ENCODE peak calls at places on chromosomes 2 and 18, in four cellular contexts. One of them, this sample, is unnamed.
A peak's percentile ranks its signal among the peaks of the same experiment; 100 is the strongest.

GRCh38 chr2:223215136-223215535 is 163.1 kb downstream of the KCNE4 start:
- DNase-seq in NCI-H345: no peak
- DNase-seq in NCI-H774: no peak
- DNase-seq in activated naive CD8-positive, alpha-beta T cell treated with anti-CD3 and anti-CD28 coated beads, Interleukin-2, amount 50 U/mL, for 24 hours: no peak
- DNase-seq in this sample: no peak

GRCh38 chr2:10914272-10914693 is 2.5 kb downstream of the KCNF1 start:
- DNase-seq in activated naive CD8-positive, alpha-beta T cell treated with anti-CD3 and anti-CD28 coated beads, Interleukin-2, amount 50 U/mL, for 24 hours: no peak
- DNase-seq in NCI-H774: no peak
- DNase-seq in NCI-H345: no peak
- DNase-seq in this sample: no peak

GRCh38 chr2:55992465-55992864 is 68.9 kb upstream of the EFEMP1 start:
- DNase-seq in activated naive CD8-positive, alpha-beta T cell treated with anti-CD3 and anti-CD28 coated beads, Interleukin-2, amount 50 U/mL, for 24 hours: no peak
- DNase-seq in NCI-H345: no peak
- DNase-seq in NCI-H774: no peak
- DNase-seq in this sample: no peak

GRCh38 chr18:62839874-62840713 is 124.8 kb downstream of the PHLPP1 start:
- DNase-seq in NCI-H345: no peak
- DNase-seq in NCI-H774: no peak
- DNase-seq in activated naive CD8-positive, alpha-beta T cell treated with anti-CD3 and anti-CD28 coated beads, Interleukin-2, amount 50 U/mL, for 24 hours: no peak
- DNase-seq in this sample: no peak

GRCh38 chr18:77115461-77115907 is 17.1 kb downstream of the MBP start:
- DNase-seq in activated naive CD8-positive, alpha-beta T cell treated with anti-CD3 and anti-CD28 coated beads, Interleukin-2, amount 50 U/mL, for 24 hours: no peak
- DNase-seq in NCI-H774: no peak
- DNase-seq in NCI-H345: no peak
- DNase-seq in this sample: no peak

GRCh38 chr18:63264871-63265270 is 54.7 kb downstream of the BCL2 start:
- DNase-seq in NCI-H345: peak; percentile 92
- DNase-seq in activated naive CD8-positive, alpha-beta T cell treated with anti-CD3 and anti-CD28 coated beads, Interleukin-2, amount 50 U/mL, for 24 hours: no peak
- DNase-seq in NCI-H774: peak; percentile 59
- DNase-seq in this sample: no peak

GRCh38 chr2:170842785-170843184 is 26.1 kb downstream of the GAD1 start:
- DNase-seq in NCI-H345: no peak
- DNase-seq in NCI-H774: no peak
- DNase-seq in activated naive CD8-positive, alpha-beta T cell treated with anti-CD3 and anti-CD28 coated beads, Interleukin-2, amount 50 U/mL, for 24 hours: no peak
- DNase-seq in this sample: no peak

GRCh38 chr2:160387558-160388262 is 105.9 kb downstream of the RBMS1 start:
- DNase-seq in activated naive CD8-positive, alpha-beta T cell treated with anti-CD3 and anti-CD28 coated beads, Interleukin-2, amount 50 U/mL, for 24 hours: no peak
- DNase-seq in NCI-H774: no peak
- DNase-seq in NCI-H345: no peak
- DNase-seq in this sample: peak; percentile 41

GRCh38 chr2:223469270-223470057 is 132.7 kb downstream of the SCG2 start:
- DNase-seq in activated naive CD8-positive, alpha-beta T cell treated with anti-CD3 and anti-CD28 coated beads, Interleukin-2, amount 50 U/mL, for 24 hours: no peak
- DNase-seq in NCI-H774: no peak
- DNase-seq in NCI-H345: no peak
- DNase-seq in this sample: no peak

GRCh38 chr18:36153203-36153602 is 23.5 kb downstream of the ELP2 start:
- DNase-seq in activated naive CD8-positive, alpha-beta T cell treated with anti-CD3 and anti-CD28 coated beads, Interleukin-2, amount 50 U/mL, for 24 hours: no peak
- DNase-seq in NCI-H774: no peak
- DNase-seq in NCI-H345: no peak
- DNase-seq in this sample: no peak

GRCh38 chr2:172106128-172106961 is 3.6 kb upstream of the DLX2 start:
- DNase-seq in NCI-H345: no peak
- DNase-seq in activated naive CD8-positive, alpha-beta T cell treated with anti-CD3 and anti-CD28 coated beads, Interleukin-2, amount 50 U/mL, for 24 hours: peak; percentile 53
- DNase-seq in NCI-H774: peak; percentile 31
- DNase-seq in this sample: no peak

GRCh38 chr2:85584857-85585780 is 888 bp downstream of the VAMP5 start:
- DNase-seq in NCI-H774: no peak
- DNase-seq in NCI-H345: no peak
- DNase-seq in activated naive CD8-positive, alpha-beta T cell treated with anti-CD3 and anti-CD28 coated beads, Interleukin-2, amount 50 U/mL, for 24 hours: peak; percentile 22
- DNase-seq in this sample: peak; percentile 54

GRCh38 chr2:240391111-240392051 is 44.1 kb upstream of the GPC1 start:
- DNase-seq in activated naive CD8-positive, alpha-beta T cell treated with anti-CD3 and anti-CD28 coated beads, Interleukin-2, amount 50 U/mL, for 24 hours: no peak
- DNase-seq in NCI-H774: no peak
- DNase-seq in NCI-H345: no peak
- DNase-seq in this sample: no peak

GRCh38 chr18:57792741-57793629 is 10.1 kb downstream of the ATP8B1 start:
- DNase-seq in NCI-H345: no peak
- DNase-seq in activated naive CD8-positive, alpha-beta T cell treated with anti-CD3 and anti-CD28 coated beads, Interleukin-2, amount 50 U/mL, for 24 hours: no peak
- DNase-seq in NCI-H774: peak; percentile 51
- DNase-seq in this sample: no peak

GRCh38 chr2:61178603-61179545 is 16.9 kb downstream of the C2orf74 start:
- DNase-seq in NCI-H345: no peak
- DNase-seq in NCI-H774: no peak
- DNase-seq in activated naive CD8-positive, alpha-beta T cell treated with anti-CD3 and anti-CD28 coated beads, Interleukin-2, amount 50 U/mL, for 24 hours: peak; percentile 25
- DNase-seq in this sample: no peak

GRCh38 chr2:120231974-120232635 is 8.9 kb upstream of the TMEM185B start:
- DNase-seq in NCI-H774: no peak
- DNase-seq in NCI-H345: no peak
- DNase-seq in activated naive CD8-positive, alpha-beta T cell treated with anti-CD3 and anti-CD28 coated beads, Interleukin-2, amount 50 U/mL, for 24 hours: peak; percentile 67
- DNase-seq in this sample: peak; percentile 60

GRCh38 chr18:46939998-46940571 is 22.7 kb downstream of the KATNAL2 start:
- DNase-seq in NCI-H345: no peak
- DNase-seq in activated naive CD8-positive, alpha-beta T cell treated with anti-CD3 and anti-CD28 coated beads, Interleukin-2, amount 50 U/mL, for 24 hours: no peak
- DNase-seq in NCI-H774: no peak
- DNase-seq in this sample: no peak

GRCh38 chr18:35852786-35853185 is 119.7 kb upstream of the RMP24 start:
- DNase-seq in NCI-H345: no peak
- DNase-seq in NCI-H774: no peak
- DNase-seq in activated naive CD8-positive, alpha-beta T cell treated with anti-CD3 and anti-CD28 coated beads, Interleukin-2, amount 50 U/mL, for 24 hours: no peak
- DNase-seq in this sample: no peak

GRCh38 chr2:228181098-228182019 is at the start of gene SPHKAP:
- DNase-seq in NCI-H345: peak; percentile 84
- DNase-seq in activated naive CD8-positive, alpha-beta T cell treated with anti-CD3 and anti-CD28 coated beads, Interleukin-2, amount 50 U/mL, for 24 hours: no peak
- DNase-seq in NCI-H774: no peak
- DNase-seq in this sample: no peak

GRCh38 chr18:54822872-54823845 is 5.1 kb upstream of the RAB27B start:
- DNase-seq in NCI-H345: no peak
- DNase-seq in NCI-H774: no peak
- DNase-seq in activated naive CD8-positive, alpha-beta T cell treated with anti-CD3 and anti-CD28 coated beads, Interleukin-2, amount 50 U/mL, for 24 hours: no peak
- DNase-seq in this sample: no peak

GRCh38 chr2:86480105-86480504 is 38.9 kb downstream of the KDM3A start:
- DNase-seq in NCI-H774: no peak
- DNase-seq in NCI-H345: no peak
- DNase-seq in activated naive CD8-positive, alpha-beta T cell treated with anti-CD3 and anti-CD28 coated beads, Interleukin-2, amount 50 U/mL, for 24 hours: no peak
- DNase-seq in this sample: peak; percentile 57

GRCh38 chr2:100290718-100291151 is 31.6 kb downstream of the LONRF2 start:
- DNase-seq in NCI-H774: no peak
- DNase-seq in NCI-H345: no peak
- DNase-seq in activated naive CD8-positive, alpha-beta T cell treated with anti-CD3 and anti-CD28 coated beads, Interleukin-2, amount 50 U/mL, for 24 hours: no peak
- DNase-seq in this sample: no peak

GRCh38 chr2:71667256-71668182 is 214.2 kb downstream of the DYSF start:
- DNase-seq in NCI-H774: no peak
- DNase-seq in activated naive CD8-positive, alpha-beta T cell treated with anti-CD3 and anti-CD28 coated beads, Interleukin-2, amount 50 U/mL, for 24 hours: no peak
- DNase-seq in NCI-H345: no peak
- DNase-seq in this sample: no peak

GRCh38 chr2:46350030-46350699 is 53.0 kb downstream of the EPAS1 start:
- DNase-seq in NCI-H774: no peak
- DNase-seq in NCI-H345: no peak
- DNase-seq in activated naive CD8-positive, alpha-beta T cell treated with anti-CD3 and anti-CD28 coated beads, Interleukin-2, amount 50 U/mL, for 24 hours: no peak
- DNase-seq in this sample: no peak

GRCh38 chr2:106119074-106119473 is 75.0 kb downstream of the UXS1 start:
- DNase-seq in activated naive CD8-positive, alpha-beta T cell treated with anti-CD3 and anti-CD28 coated beads, Interleukin-2, amount 50 U/mL, for 24 hours: no peak
- DNase-seq in NCI-H774: no peak
- DNase-seq in NCI-H345: no peak
- DNase-seq in this sample: no peak

GRCh38 chr2:240591784-240592183 is 5.2 kb downstream of the CAPN10 start:
- DNase-seq in activated naive CD8-positive, alpha-beta T cell treated with anti-CD3 and anti-CD28 coated beads, Interleukin-2, amount 50 U/mL, for 24 hours: no peak
- DNase-seq in NCI-H345: no peak
- DNase-seq in NCI-H774: no peak
- DNase-seq in this sample: no peak

GRCh38 chr2:62464608-62465007 is 41.4 kb downstream of the TMEM17 start:
- DNase-seq in NCI-H345: no peak
- DNase-seq in NCI-H774: no peak
- DNase-seq in activated naive CD8-positive, alpha-beta T cell treated with anti-CD3 and anti-CD28 coated beads, Interleukin-2, amount 50 U/mL, for 24 hours: no peak
- DNase-seq in this sample: no peak

GRCh38 chr2:112996635-112997034 is 8.6 kb upstream of the IL36A start:
- DNase-seq in activated naive CD8-positive, alpha-beta T cell treated with anti-CD3 and anti-CD28 coated beads, Interleukin-2, amount 50 U/mL, for 24 hours: peak; percentile 57
- DNase-seq in NCI-H345: no peak
- DNase-seq in NCI-H774: no peak
- DNase-seq in this sample: no peak

GRCh38 chr2:9811679-9812511 is 31.4 kb upstream of the TAF1B start:
- DNase-seq in activated naive CD8-positive, alpha-beta T cell treated with anti-CD3 and anti-CD28 coated beads, Interleukin-2, amount 50 U/mL, for 24 hours: no peak
- DNase-seq in NCI-H345: no peak
- DNase-seq in NCI-H774: no peak
- DNase-seq in this sample: peak; percentile 24

GRCh38 chr2:241340621-241341163 is 15.4 kb upstream of the FARP2 start:
- DNase-seq in NCI-H345: no peak
- DNase-seq in NCI-H774: no peak
- DNase-seq in activated naive CD8-positive, alpha-beta T cell treated with anti-CD3 and anti-CD28 coated beads, Interleukin-2, amount 50 U/mL, for 24 hours: no peak
- DNase-seq in this sample: no peak

GRCh38 chr18:46722051-46722450 is 34.8 kb downstream of the ST8SIA5 start:
- DNase-seq in NCI-H774: no peak
- DNase-seq in activated naive CD8-positive, alpha-beta T cell treated with anti-CD3 and anti-CD28 coated beads, Interleukin-2, amount 50 U/mL, for 24 hours: no peak
- DNase-seq in NCI-H345: no peak
- DNase-seq in this sample: no peak

GRCh38 chr2:72896446-72896845 is 9.2 kb downstream of the SPR start:
- DNase-seq in NCI-H774: no peak
- DNase-seq in NCI-H345: no peak
- DNase-seq in activated naive CD8-positive, alpha-beta T cell treated with anti-CD3 and anti-CD28 coated beads, Interleukin-2, amount 50 U/mL, for 24 hours: no peak
- DNase-seq in this sample: no peak

GRCh38 chr2:217510790-217511291 is 492.0 kb downstream of the TNS1 start:
- DNase-seq in NCI-H774: peak; percentile 62
- DNase-seq in NCI-H345: peak; percentile 81
- DNase-seq in activated naive CD8-positive, alpha-beta T cell treated with anti-CD3 and anti-CD28 coated beads, Interleukin-2, amount 50 U/mL, for 24 hours: peak; percentile 46
- DNase-seq in this sample: peak; percentile 52

GRCh38 chr2:130376433-130377293 is 20.8 kb downstream of the PTPN18 start:
- DNase-seq in NCI-H774: no peak
- DNase-seq in NCI-H345: no peak
- DNase-seq in activated naive CD8-positive, alpha-beta T cell treated with anti-CD3 and anti-CD28 coated beads, Interleukin-2, amount 50 U/mL, for 24 hours: no peak
- DNase-seq in this sample: no peak

This sample was measured in stomach.